ENCODE peak calls at places on chromosomes 11 and 22, in eight cellular contexts. X, C, Q, T, I, L, Z and G are unnamed samples.
A peak's percentile ranks its signal among the peaks of the same experiment; 100 is the strongest.

GRCh38 chr22:47734511-47734910 is 972.1 kb downstream of the TBC1D22A start:
- DNase-seq in X (no peak), C (no peak), Q (no peak), T (no peak), I (no peak), L (no peak), Z (no peak), G (no peak)

GRCh38 chr22:48683640-48684039 is 1144.0 kb downstream of the BRD1 start:
- DNase-seq in X (no peak), C (no peak), Q (no peak), T (no peak), I (no peak), L (no peak), Z (no peak), G (no peak)

GRCh38 chr11:10322401-10322800 is 17.5 kb downstream of the ADM start:
- DNase-seq in X (no peak), C (no peak), Q (no peak), T (no peak), I (no peak), L (no peak), Z (peak; percentile 33), G (no peak)

GRCh38 chr11:57566035-57566504 is 1.4 kb downstream of the UBE2L6 start:
- DNase-seq in X (no peak), C (no peak), Q (no peak), T (peak; percentile 22), I (no peak), L (peak; percentile 35), Z (peak; percentile 54), G (peak; percentile 74)

GRCh38 chr11:86596861-86597632 is 75.4 kb downstream of the ME3 start:
- DNase-seq in X (no peak), C (no peak), Q (no peak), T (no peak), I (no peak), L (no peak), Z (peak; percentile 82), G (no peak)

GRCh38 chr11:97471480-97471879 is 1081.7 kb downstream of the JRKL start:
- DNase-seq in X (no peak), C (no peak), Q (no peak), T (no peak), I (no peak), L (no peak), Z (no peak), G (no peak)

GRCh38 chr11:82701847-82702520 is 31.7 kb downstream of the FAM181B start:
- DNase-seq in X (no peak), C (no peak), Q (no peak), T (peak; percentile 4), I (peak; percentile 78), L (peak; percentile 13), Z (peak; percentile 61), G (no peak)

GRCh38 chr22:17882727-17883126 is 108.5 kb upstream of the BID start:
- DNase-seq in X (no peak), C (no peak), Q (no peak), T (no peak), I (no peak), L (no peak), Z (no peak), G (no peak)

GRCh38 chr11:2655834-2656622 is 43.8 kb downstream of the KCNQ1OT1 start:
- DNase-seq in X (peak; percentile 15), C (no peak), Q (no peak), T (peak; percentile 19), I (peak; percentile 23), L (peak; percentile 53), Z (peak; percentile 44), G (no peak)

GRCh38 chr11:65440831-65441499 is 18.4 kb downstream of the NEAT1 start:
- DNase-seq in X (no peak), C (no peak), Q (no peak), T (no peak), I (no peak), L (peak; percentile 46), Z (peak; percentile 43), G (no peak)

GRCh38 chr11:74932797-74933196 is 16.1 kb downstream of the XRRA1 start:
- DNase-seq in X (no peak), C (no peak), Q (no peak), T (no peak), I (no peak), L (no peak), Z (peak; percentile 28), G (no peak)

GRCh38 chr11:35009191-35009940 is 92.9 kb downstream of the PDHX start:
- DNase-seq in X (no peak), C (no peak), Q (no peak), T (no peak), I (no peak), L (peak; percentile 64), Z (peak; percentile 76), G (no peak)

GRCh38 chr11:119643878-119644225 is 85.1 kb downstream of the NECTIN1 start:
- DNase-seq in X (no peak), C (no peak), Q (no peak), T (no peak), I (no peak), L (no peak), Z (no peak), G (no peak)

GRCh38 chr11:65477271-65478029 is 21.4 kb upstream of the MALAT1 start:
- DNase-seq in X (peak; percentile 85), C (peak; percentile 90), Q (peak; percentile 69), T (no peak), I (peak; percentile 92), L (peak; percentile 93), Z (peak; percentile 96), G (peak; percentile 95)

GRCh38 chr22:22553735-22554134 is 5.3 kb downstream of the PRAME start:
- DNase-seq in X (no peak), C (no peak), Q (no peak), T (no peak), I (no peak), L (no peak), Z (no peak), G (no peak)

GRCh38 chr11:100825610-100826009 is 138.5 kb downstream of the ARHGAP42 start:
- DNase-seq in X (no peak), C (no peak), Q (no peak), T (no peak), I (peak; percentile 16), L (no peak), Z (no peak), G (no peak)

GRCh38 chr11:133414503-133414902 is 117.8 kb downstream of the OPCML start:
- DNase-seq in X (no peak), C (no peak), Q (no peak), T (no peak), I (no peak), L (no peak), Z (no peak), G (no peak)

GRCh38 chr11:44680982-44681597 is 45.7 kb upstream of the TSPAN18 start:
- DNase-seq in X (no peak), C (peak; percentile 48), Q (peak; percentile 11), T (no peak), I (no peak), L (no peak), Z (peak; percentile 47), G (no peak)

GRCh38 chr11:2772544-2773031 is 72.8 kb upstream of the KCNQ1OT1 start:
- DNase-seq in X (no peak), C (no peak), Q (no peak), T (peak; percentile 11), I (no peak), L (peak; percentile 25), Z (peak; percentile 32), G (no peak)

GRCh38 chr11:45654242-45654641 is 11.2 kb downstream of the CHST1 start:
- DNase-seq in X (no peak), C (no peak), Q (no peak), T (no peak), I (no peak), L (no peak), Z (no peak), G (no peak)

GRCh38 chr11:2168286-2169000 is 3.2 kb downstream of the TH start:
- DNase-seq in X (no peak), C (no peak), Q (no peak), T (no peak), I (no peak), L (no peak), Z (no peak), G (no peak)

GRCh38 chr11:124900464-124900863 is 2.8 kb upstream of the ROBO4 start:
- DNase-seq in X (peak; percentile 52), C (no peak), Q (no peak), T (peak; percentile 55), I (no peak), L (peak; percentile 41), Z (peak; percentile 78), G (no peak)

GRCh38 chr11:68950776-68951175 is 30.0 kb downstream of the MRGPRD start:
- DNase-seq in X (no peak), C (no peak), Q (no peak), T (no peak), I (no peak), L (no peak), Z (no peak), G (no peak)

GRCh38 chr11:2104524-2105440 is 34.4 kb downstream of the IGF2 start:
- DNase-seq in X (no peak), C (no peak), Q (no peak), T (no peak), I (no peak), L (no peak), Z (no peak), G (no peak)

GRCh38 chr11:120168108-120168959 is 30.4 kb upstream of the TRIM29 start:
- DNase-seq in X (no peak), C (no peak), Q (no peak), T (no peak), I (no peak), L (no peak), Z (no peak), G (no peak)

GRCh38 chr11:1015826-1016565 is 20.5 kb downstream of the MUC6 start:
- DNase-seq in X (no peak), C (no peak), Q (no peak), T (no peak), I (no peak), L (no peak), Z (no peak), G (no peak)

GRCh38 chr11:100592619-100593309 is 94.3 kb upstream of the ARHGAP42 start:
- DNase-seq in X (no peak), C (no peak), Q (no peak), T (no peak), I (no peak), L (no peak), Z (no peak), G (no peak)

GRCh38 chr22:46788426-46789168 is 26.1 kb downstream of the TBC1D22A start:
- DNase-seq in X (no peak), C (no peak), Q (no peak), T (no peak), I (no peak), L (no peak), Z (no peak), G (peak; percentile 71)

GRCh38 chr11:67666676-67667489 is 7.5 kb downstream of the ALDH3B2 start:
- DNase-seq in X (no peak), C (no peak), Q (no peak), T (no peak), I (no peak), L (no peak), Z (no peak), G (peak; percentile 15)

GRCh38 chr11:82733444-82734119 is at the start of gene FAM181B:
- DNase-seq in X (no peak), C (peak; percentile 21), Q (peak; percentile 20), T (no peak), I (peak; percentile 69), L (peak; percentile 59), Z (peak; percentile 52), G (no peak)

GRCh38 chr11:30760341-30760740 is 174.2 kb upstream of the MPPED2 start:
- DNase-seq in X (no peak), C (no peak), Q (no peak), T (no peak), I (no peak), L (no peak), Z (no peak), G (no peak)

GRCh38 chr11:130881475-130882137 is 34.7 kb downstream of the SNX19 start:
- DNase-seq in X (no peak), C (no peak), Q (no peak), T (no peak), I (no peak), L (no peak), Z (no peak), G (no peak)

GRCh38 chr22:44693756-44694155 is 8.2 kb upstream of the PRR5 start:
- DNase-seq in X (no peak), C (no peak), Q (no peak), T (no peak), I (no peak), L (no peak), Z (no peak), G (no peak)

GRCh38 chr22:25076281-25076680 is 123.4 kb upstream of the CRYBB3 start:
- DNase-seq in X (no peak), C (no peak), Q (no peak), T (no peak), I (no peak), L (no peak), Z (no peak), G (no peak)